ENCODE peak calls at places on chromosomes 2 and 18, in nine cellular contexts. N, E, V, Q, B, W, T, R and X are unnamed samples.

GRCh38 chr2:27795093-27795834 is 23.7 kb downstream of the MRPL33 start:
- ATAC-seq in N (no peak), E (peak; percentile 4), V (no peak), Q (no peak), B (no peak), W (no peak), T (no peak), R (no peak), X (no peak)

GRCh38 chr18:80200932-80201672 is 46.2 kb downstream of the PARD6G start:
- ATAC-seq in N (no peak), E (no peak), V (peak; percentile 29), Q (peak; percentile 16), B (no peak), W (no peak), T (no peak), R (no peak), X (no peak)

GRCh38 chr2:197613509-197613987 is 61.8 kb downstream of the RFTN2 start:
- ATAC-seq in N (no peak), E (no peak), V (no peak), Q (peak; percentile 40), B (peak; percentile 16), W (no peak), T (no peak), R (no peak), X (no peak)

GRCh38 chr2:217162533-217162932 is 302.7 kb upstream of the TNP1 start:
- ATAC-seq in N (peak; percentile 65), E (peak; percentile 19), V (no peak), Q (no peak), B (no peak), W (no peak), T (peak; percentile 32), R (peak; percentile 26), X (no peak)

GRCh38 chr2:108612514-108613183 is 78.4 kb downstream of the LIMS1 start:
- ATAC-seq in N (no peak), E (no peak), V (peak; percentile 13), Q (peak; percentile 80), B (peak; percentile 43), W (peak; percentile 83), T (peak; percentile 66), R (peak; percentile 66), X (no peak)

GRCh38 chr2:30565860-30566358 is 118.9 kb downstream of the LCLAT1 start:
- ATAC-seq in N (peak; percentile 85), E (peak; percentile 87), V (no peak), Q (no peak), B (peak; percentile 95), W (no peak), T (no peak), R (no peak), X (no peak)

GRCh38 chr2:67918471-67918870 is 144.3 kb downstream of the C1D start:
- ATAC-seq in N (peak; percentile 20), E (no peak), V (no peak), Q (no peak), B (no peak), W (no peak), T (no peak), R (no peak), X (no peak)

GRCh38 chr2:203819434-203820133 is 48.0 kb upstream of the CTLA4 start:
- ATAC-seq in N (peak; percentile 21), E (no peak), V (no peak), Q (no peak), B (no peak), W (no peak), T (no peak), R (no peak), X (no peak)

GRCh38 chr2:178836807-178837206 is 29.6 kb upstream of the TTN start:
- ATAC-seq in N (no peak), E (peak; percentile 29), V (no peak), Q (no peak), B (no peak), W (no peak), T (no peak), R (no peak), X (no peak)

GRCh38 chr18:47168913-47169312 is 7.3 kb downstream of the IER3IP1 start:
- ATAC-seq in N (no peak), E (no peak), V (no peak), Q (no peak), B (no peak), W (no peak), T (no peak), R (no peak), X (no peak)

GRCh38 chr2:45836740-45837139 is 185.3 kb downstream of the PRKCE start:
- ATAC-seq in N (no peak), E (no peak), V (no peak), Q (peak; percentile 60), B (no peak), W (no peak), T (peak; percentile 54), R (no peak), X (no peak)

GRCh38 chr2:8684421-8684884 is 2.6 kb downstream of the ID2 start:
- ATAC-seq in N (no peak), E (no peak), V (no peak), Q (no peak), B (no peak), W (no peak), T (no peak), R (peak; percentile 4), X (no peak)

GRCh38 chr2:168705534-168706470 is 96.6 kb upstream of the NOSTRIN start:
- ATAC-seq in N (no peak), E (no peak), V (no peak), Q (no peak), B (peak; percentile 86), W (no peak), T (no peak), R (no peak), X (no peak)

GRCh38 chr2:8984855-8985254 is 18.6 kb downstream of the MBOAT2 start:
- ATAC-seq in N (no peak), E (no peak), V (no peak), Q (no peak), B (no peak), W (no peak), T (no peak), R (no peak), X (no peak)

GRCh38 chr2:124369181-124369580 is 344.1 kb downstream of the CNTNAP5 start:
- ATAC-seq in N (no peak), E (no peak), V (no peak), Q (no peak), B (no peak), W (no peak), T (no peak), R (no peak), X (no peak)

GRCh38 chr2:189609423-189609816 is 28.8 kb upstream of the SLC40A1 start:
- ATAC-seq in N (no peak), E (no peak), V (no peak), Q (peak; percentile 46), B (peak; percentile 9), W (peak; percentile 58), T (no peak), R (no peak), X (no peak)

GRCh38 chr2:57182941-57183340 is 863.7 kb upstream of the VRK2 start:
- ATAC-seq in N (no peak), E (no peak), V (no peak), Q (no peak), B (no peak), W (no peak), T (no peak), R (no peak), X (no peak)

GRCh38 chr2:48479923-48480322 is 50.0 kb upstream of the STON1 start:
- ATAC-seq in N (no peak), E (no peak), V (no peak), Q (peak; percentile 34), B (peak; percentile 81), W (no peak), T (no peak), R (no peak), X (no peak)

GRCh38 chr2:220614064-220614463 is 958.0 kb downstream of the EPHA4 start:
- ATAC-seq in N (no peak), E (no peak), V (no peak), Q (no peak), B (no peak), W (no peak), T (no peak), R (no peak), X (no peak)

DNA sequence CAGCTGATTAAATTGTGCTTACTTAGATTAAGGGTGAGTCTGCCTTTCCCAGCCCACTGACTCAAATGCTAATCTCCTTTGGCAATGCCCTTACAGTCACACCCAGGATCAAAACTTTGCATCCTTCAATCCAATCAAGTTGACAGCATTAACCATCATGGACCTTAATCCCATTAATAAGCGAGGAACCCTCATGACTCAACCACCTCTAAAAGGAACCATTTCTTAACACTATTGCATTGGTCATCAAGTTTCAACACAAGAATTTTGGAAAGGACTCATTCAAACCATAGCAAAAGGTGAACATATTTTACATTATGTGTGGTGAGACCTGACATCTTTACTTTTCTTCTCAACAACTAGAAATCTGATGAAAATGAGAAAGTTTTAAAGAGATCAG is 187.0 kb downstream of the OSR1 start:
- ATAC-seq in N (no peak), E (no peak), V (no peak), Q (no peak), B (no peak), W (no peak), T (no peak), R (no peak), X (no peak)
- H3K27ac ChIP-seq in N (no peak overlapping the region), E (no peak overlapping the region), V (no peak overlapping the region), Q (no peak overlapping the region), B (no peak overlapping the region), W (no peak overlapping the region), T (no peak overlapping the region), R (no peak overlapping the region), X (no peak overlapping the region)

DNA sequence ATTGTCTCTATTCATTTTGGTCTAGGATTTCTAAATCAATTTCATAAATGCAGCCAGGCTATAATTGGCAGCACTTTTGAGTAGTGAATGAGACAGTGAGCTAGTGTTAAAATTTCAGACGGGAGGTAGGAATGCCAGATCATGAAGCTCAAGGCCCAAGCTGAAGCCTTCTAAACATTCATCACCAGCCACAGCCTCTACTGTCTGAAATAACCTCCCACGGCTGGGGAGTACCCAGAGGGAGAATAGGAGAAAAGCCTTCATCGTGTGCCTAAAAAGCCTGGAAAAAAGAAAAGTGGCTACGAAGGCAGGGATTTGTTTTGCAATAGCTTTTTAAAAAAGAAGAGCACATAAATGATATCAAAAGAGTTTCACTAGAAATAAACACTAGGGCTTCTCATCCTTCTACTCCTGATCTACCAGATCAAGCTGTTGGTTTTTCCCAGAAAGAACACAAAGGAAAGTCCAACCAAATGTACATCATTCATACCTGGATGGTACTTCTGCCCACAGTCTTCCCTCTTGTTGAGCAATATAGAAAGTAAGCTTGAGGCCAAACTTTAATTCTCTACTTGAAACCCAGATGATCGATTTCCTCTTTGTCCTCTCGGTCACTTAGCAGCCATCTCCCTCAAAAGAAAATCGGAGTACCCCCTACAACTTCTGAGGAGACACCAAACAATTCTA is 48.1 kb upstream of the SLC39A10 start:
- ATAC-seq in N (no peak), E (no peak), V (no peak), Q (no peak), B (no peak), W (no peak), T (no peak), R (no peak), X (no peak)
- H3K27ac ChIP-seq in N (no peak overlapping the region), E (no peak overlapping the region), V (no peak overlapping the region), Q (no peak overlapping the region), B (no peak overlapping the region), W (no peak overlapping the region), T (no peak overlapping the region), R (no peak overlapping the region), X (no peak overlapping the region)

GRCh38 chr2:239578381-239578780 is 177.6 kb upstream of the HDAC4 start:
- ATAC-seq in N (no peak), E (no peak), V (no peak), Q (no peak), B (no peak), W (no peak), T (no peak), R (no peak), X (no peak)
- H3K27ac ChIP-seq in N (no peak overlapping the region), E (no peak overlapping the region), V (no peak overlapping the region), Q (no peak overlapping the region), B (no peak overlapping the region), W (no peak overlapping the region), T (no peak overlapping the region), R (no peak overlapping the region), X (no peak overlapping the region)

GRCh38 chr2:170276926-170277571 is 99.1 kb downstream of the MYO3B start:
- ATAC-seq in N (no peak), E (no peak), V (no peak), Q (no peak), B (peak; percentile 84), W (no peak), T (no peak), R (no peak), X (no peak)
- H3K27ac ChIP-seq in N (no peak overlapping the region), E (no peak overlapping the region), V (no peak overlapping the region), Q (no peak overlapping the region), B (no peak overlapping the region), W (no peak overlapping the region), T (no peak overlapping the region), R (no peak overlapping the region), X (no peak overlapping the region)